ENCODE peak calls at places on chromosomes 11 and 22, in eight cellular contexts. O, K, R, U, E, P, Q and F are unnamed samples. For H3K27me3, the result is how much of the 10 kb centered on the place peaks cover.

GRCh38 chr11:6116638-6117037 is 9.2 kb downstream of the OR56B4 start:
- DNase-seq in E (no peak), R (no peak), P (no peak), O (no peak), U (no peak), K (no peak), Q (no peak), F (no peak)

GRCh38 chr11:118912742-118913410 is 12.8 kb downstream of the BCL9L start:
- DNase-seq in Q (no peak), U (no peak), R (peak), E (peak), K (peak), P (no peak), O (no peak), F (peak)

GRCh38 chr11:57379732-57380131 is 1.2 kb downstream of the PRG3 start:
- DNase-seq in K (no peak), E (peak), U (no peak), Q (peak), R (no peak), O (no peak), P (no peak), F (no peak)

GRCh38 chr11:33703771-33704170 is 3.1 kb upstream of the C11orf91 start:
- DNase-seq in R (no peak), E (peak), Q (peak), P (no peak), O (no peak), U (no peak), K (peak), F (no peak)

GRCh38 chr11:28679795-28680194 is 571.6 kb downstream of the METTL15 start:
- DNase-seq in K (no peak), R (no peak), O (no peak), U (no peak), E (peak), P (no peak), Q (peak), F (no peak)

GRCh38 chr22:24566899-24567511 is 11.2 kb downstream of the SNRPD3 start:
- DNase-seq in P (no peak), K (no peak), O (no peak), R (no peak), E (no peak), U (no peak), Q (peak), F (no peak)

GRCh38 chr11:114307524-114308203 is 11.5 kb downstream of the NNMT start:
- DNase-seq in U (no peak), P (no peak), E (peak), R (peak), Q (peak), O (peak), K (peak), F (no peak)

GRCh38 chr11:125373426-125374391 is 122.4 kb downstream of the FEZ1 start:
- DNase-seq in U (no peak), R (no peak), K (no peak), Q (peak), E (peak), O (no peak), P (no peak), F (no peak)

GRCh38 chr11:117861151-117862018 is 15.1 kb downstream of the FXYD6 start:
- DNase-seq in U (no peak), R (peak), P (peak), E (no peak), Q (no peak), K (peak), O (no peak), F (no peak)

GRCh38 chr22:50025993-50026392 is 13.4 kb upstream of the IL17REL start:
- DNase-seq in K (no peak), U (no peak), R (no peak), O (no peak), P (no peak), E (no peak), Q (no peak), F (no peak)

GRCh38 chr22:38865201-38866023 is 6.6 kb downstream of the CBX6 start:
- DNase-seq in Q (no peak), R (peak), P (no peak), U (no peak), E (no peak), O (no peak), K (no peak), F (no peak)

GRCh38 chr11:37595845-37596244 is 997.8 kb upstream of the RAG2 start:
- DNase-seq in Q (no peak), U (no peak), E (peak), R (no peak), O (no peak), P (no peak), K (no peak), F (no peak)
- H3K27me3 ChIP-seq in Q (under half), U (under half), E (under half), R (under half), O (under half), P (under half), K (under half), F (under half)

GRCh38 chr11:109696191-109696897 is 274.4 kb downstream of the C11orf87 start:
- DNase-seq in K (no peak), U (no peak), P (no peak), Q (peak), O (no peak), E (peak), R (no peak), F (no peak)

GRCh38 chr11:109698237-109698636 is 276.2 kb downstream of the C11orf87 start:
- DNase-seq in R (no peak), P (no peak), E (no peak), K (no peak), O (no peak), U (no peak), Q (no peak), F (no peak)

GRCh38 chr11:109695696-109696095 is 273.7 kb downstream of the C11orf87 start:
- DNase-seq in R (no peak), K (no peak), Q (peak), P (no peak), O (no peak), U (no peak), E (peak), F (no peak)

GRCh38 chr11:109697140-109697843 is 275.3 kb downstream of the C11orf87 start:
- DNase-seq in R (no peak), U (no peak), P (peak), E (peak), O (no peak), K (no peak), Q (peak), F (peak)
- TF ChIP-seq CTCF in R (no peak), U (peak), P (peak), E (peak), O (no peak), K (no peak), Q (peak), F (peak)

GRCh38 chr11:123545726-123546125 is 108.7 kb downstream of the SCN3B start:
- DNase-seq in P (no peak), O (no peak), E (no peak), K (no peak), R (no peak), U (no peak), Q (no peak), F (no peak)
- H3K4me3 ChIP-seq in P (no peak), O (no peak), E (no peak), K (no peak), R (no peak), U (no peak), Q (no peak), F (no peak)

GRCh38 chr11:70073881-70074371 is 4.2 kb upstream of the ANO1 start:
- DNase-seq in E (peak), U (no peak), O (no peak), Q (peak), K (peak), P (no peak), R (no peak), F (peak)
- H3K27me3 ChIP-seq in E (under half), U (under half), O (under half), Q (half or more), K (under half), P (under half), R (under half), F (under half)